ENCODE peak calls at places on chromosomes 13 and 19, in six cellular contexts. N, F, U, W, E and O are unnamed samples.
A peak's percentile ranks its signal among the peaks of the same experiment; 100 is the strongest.

GRCh38 chr13:22561581-22561980 is 619.2 kb upstream of the SGCG start:
- DNase-seq in F (no peak), W (no peak), E (no peak), N (no peak), U (no peak), O (no peak)

GRCh38 chr19:29375429-29376093 is 150.2 kb upstream of the VSTM2B start:
- DNase-seq in E (no peak), U (no peak), W (no peak), N (no peak), F (no peak), O (no peak)

GRCh38 chr13:60148918-60149317 is 14.8 kb downstream of the DIAPH3 start:
- DNase-seq in W (peak; percentile 81), F (no peak), U (no peak), E (no peak), N (no peak), O (no peak)

GRCh38 chr13:21203132-21203531 is 26.7 kb downstream of the MRPL57 start:
- DNase-seq in F (no peak), W (no peak), N (no peak), U (no peak), E (no peak), O (no peak)

GRCh38 chr19:53795019-53795418 is 29.1 kb downstream of the NLRP12 start:
- DNase-seq in E (no peak), N (no peak), F (no peak), W (no peak), U (no peak), O (no peak)

GRCh38 chr19:33737704-33738103 is 59.0 kb upstream of the KCTD15 start:
- DNase-seq in W (no peak), U (no peak), N (no peak), F (no peak), E (no peak), O (no peak)

GRCh38 chr13:57624565-57625435 is 6.7 kb upstream of the PCDH17 start:
- DNase-seq in W (peak; percentile 71), N (peak; percentile 67), E (peak; percentile 44), U (no peak), F (peak; percentile 31), O (peak; percentile 73)

GRCh38 chr13:66660013-66660804 is 569.9 kb downstream of the PCDH9 start:
- DNase-seq in N (no peak), F (no peak), U (no peak), E (no peak), W (peak; percentile 69), O (no peak)

GRCh38 chr13:41608779-41609178 is 151.4 kb downstream of the RGCC start:
- DNase-seq in W (no peak), N (no peak), U (no peak), F (no peak), E (no peak), O (no peak)

GRCh38 chr13:62537593-62537992 is 1121.9 kb upstream of the PCDH20 start:
- DNase-seq in N (no peak), F (no peak), U (no peak), W (no peak), E (no peak), O (no peak)

GRCh38 chr19:41530761-41531301 is 45.1 kb upstream of the CEACAM21 start:
- DNase-seq in N (peak; percentile 53), E (no peak), F (no peak), U (no peak), W (peak; percentile 84), O (no peak)
- H3K4me3 ChIP-seq in N (no peak overlapping the region), E (no peak overlapping the region), F (no peak overlapping the region), U (peak overlapping the region; percentile 36), W (no peak overlapping the region), O (no peak overlapping the region)

GRCh38 chr19:46481947-46482346 is 10.6 kb upstream of the PNMA8A start:
- DNase-seq in N (peak; percentile 13), U (no peak), E (no peak), W (no peak), F (no peak), O (no peak)

GRCh38 chr19:46480409-46480808 is 9.0 kb upstream of the PNMA8A start:
- DNase-seq in F (no peak), W (peak; percentile 16), U (no peak), E (no peak), N (peak; percentile 36), O (no peak)

GRCh38 chr19:46482645-46483044 is 11.3 kb upstream of the PNMA8A start:
- DNase-seq in W (no peak), N (no peak), U (no peak), F (no peak), E (no peak), O (no peak)

GRCh38 chr19:46478356-46478986 is 7.1 kb upstream of the PNMA8A start:
- DNase-seq in W (no peak), F (no peak), N (no peak), U (no peak), E (no peak), O (no peak)

GRCh38 chr19:46481187-46481586 is 9.8 kb upstream of the PNMA8A start:
- DNase-seq in F (no peak), W (no peak), E (no peak), U (no peak), N (no peak), O (no peak)
- H3K27me3 ChIP-seq in F (no peaks in the 10 kb centered on the region), W (no peaks in the 10 kb centered on the region), E (no peaks in the 10 kb centered on the region), U (no peaks in the 10 kb centered on the region), N (no peaks in the 10 kb centered on the region), O (no peaks in the 10 kb centered on the region)

GRCh38 chr13:112710855-112711527 is 21.2 kb downstream of the ATP11A start:
- DNase-seq in E (no peak), F (no peak), U (no peak), N (no peak), W (no peak), O (peak; percentile 29)

GRCh38 chr13:112713517-112714253 is 23.8 kb downstream of the ATP11A start:
- DNase-seq in E (no peak), U (no peak), F (no peak), N (no peak), W (no peak), O (no peak)

GRCh38 chr13:112709825-112710783 is 20.3 kb downstream of the ATP11A start:
- DNase-seq in F (no peak), U (no peak), W (peak; percentile 36), N (no peak), E (no peak), O (peak; percentile 39)

GRCh38 chr13:112712451-112712881 is 22.6 kb downstream of the ATP11A start:
- DNase-seq in E (no peak), U (no peak), F (no peak), W (no peak), N (no peak), O (no peak)

GRCh38 chr13:112711528-112712265 is 21.9 kb downstream of the ATP11A start:
- DNase-seq in W (peak; percentile 99), N (peak; percentile 80), F (peak; percentile 68), U (no peak), E (peak; percentile 93), O (peak; percentile 94)
- H3K4me3 ChIP-seq in W (no peak overlapping the region), N (no peak overlapping the region), F (no peak overlapping the region), U (no peak overlapping the region), E (peak overlapping the region; percentile 22), O (peak overlapping the region; percentile 23)

DNA sequence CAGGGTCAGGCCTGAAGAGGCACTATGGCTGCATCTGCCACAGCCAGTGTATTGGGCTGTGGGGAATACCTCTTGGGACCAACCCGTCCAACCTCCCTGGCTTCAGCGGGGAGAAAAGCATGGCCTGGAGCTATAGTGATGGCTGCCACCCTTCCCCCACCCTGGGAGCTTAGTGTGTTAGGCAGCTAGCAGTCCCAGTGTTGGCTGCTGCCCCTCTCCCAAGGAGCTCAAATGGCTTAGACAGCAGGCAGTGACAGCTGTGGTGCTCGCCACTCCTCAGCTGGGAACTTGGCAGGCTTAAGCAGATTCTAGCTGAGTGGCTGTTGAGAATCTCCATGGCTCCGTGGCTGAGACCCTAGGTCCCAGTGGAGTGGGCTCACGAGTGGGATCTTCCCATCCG is 19.7 kb downstream of the ACOD1 start:
- DNase-seq in E (no peak), U (no peak), N (no peak), F (no peak), W (no peak), O (no peak)
- H3K27me3 ChIP-seq in E (no peaks in the 10 kb centered on the region), U (no peaks in the 10 kb centered on the region), N (no peaks in the 10 kb centered on the region), F (no peaks in the 10 kb centered on the region), W (no peaks in the 10 kb centered on the region), O (no peaks in the 10 kb centered on the region)

DNA sequence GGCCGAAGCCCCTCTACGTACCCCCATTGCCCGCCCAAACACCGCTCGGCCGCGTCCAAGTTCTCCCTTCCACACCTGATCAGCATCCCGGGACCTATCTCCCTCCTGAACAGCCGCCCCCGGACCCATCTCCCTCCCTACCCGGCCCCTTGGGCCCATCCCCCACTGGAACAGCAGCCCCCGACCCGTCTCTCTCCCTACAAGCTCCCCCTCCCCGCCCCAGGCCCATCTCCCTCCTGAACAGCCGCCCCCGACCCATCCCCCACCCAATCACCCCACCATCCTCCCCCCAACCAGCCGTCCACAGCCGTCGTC is 608 bp downstream of the ZSCAN1 start:
- DNase-seq in U (no peak), E (no peak), W (no peak), N (no peak), F (no peak), O (no peak)
- H3K4me3 ChIP-seq in U (no peak overlapping the region), E (peak overlapping the region; percentile 50), W (no peak overlapping the region), N (no peak overlapping the region), F (no peak overlapping the region), O (no peak overlapping the region)

GRCh38 chr19:30375651-30376050 is 3.5 kb downstream of the ZNF536 start:
- DNase-seq in N (no peak), F (no peak), U (no peak), E (no peak), W (no peak), O (no peak)
- H3K27me3 ChIP-seq in N (peaks cover 7% of the 10 kb centered on the region), F (no peaks in the 10 kb centered on the region), U (no peaks in the 10 kb centered on the region), E (peaks cover 38% of the 10 kb centered on the region), W (no peaks in the 10 kb centered on the region), O (no peaks in the 10 kb centered on the region)

GRCh38 chr13:84132491-84132890 is 250.2 kb upstream of the SLITRK1 start:
- DNase-seq in F (no peak), E (no peak), W (no peak), U (no peak), N (no peak), O (no peak)

GRCh38 chr13:84139561-84140158 is 257.4 kb upstream of the SLITRK1 start:
- DNase-seq in E (no peak), W (no peak), F (no peak), N (no peak), U (no peak), O (no peak)

GRCh38 chr13:84137292-84137691 is 255.0 kb upstream of the SLITRK1 start:
- DNase-seq in N (no peak), F (no peak), W (no peak), U (peak; percentile 41), E (no peak), O (no peak)

GRCh38 chr13:84131249-84131648 is 249.0 kb upstream of the SLITRK1 start:
- DNase-seq in E (no peak), W (no peak), U (no peak), N (no peak), F (no peak), O (no peak)

DNA sequence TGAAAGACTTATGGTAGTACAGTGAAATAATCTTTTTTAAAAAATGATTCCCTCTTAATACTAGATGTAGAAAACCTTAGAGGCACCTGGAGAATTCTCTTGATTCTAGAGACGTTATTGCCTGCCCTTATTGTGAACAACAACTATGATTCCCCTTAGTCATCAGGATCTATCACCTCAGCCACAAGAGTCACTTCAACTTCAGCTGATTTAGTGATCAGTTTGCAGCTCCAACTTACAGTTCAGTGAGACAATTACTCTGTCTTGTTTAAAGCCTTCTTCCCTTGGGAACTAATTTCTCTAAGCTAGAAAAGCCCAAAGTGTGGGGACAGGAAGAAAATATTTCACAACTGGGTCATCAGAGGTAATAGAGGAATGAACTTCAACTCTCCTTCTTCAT is 254.3 kb upstream of the SLITRK1 start:
- DNase-seq in N (no peak), E (no peak), W (no peak), F (no peak), U (no peak), O (no peak)
- H3K4me3 ChIP-seq in N (no peak overlapping the region), E (no peak overlapping the region), W (no peak overlapping the region), F (no peak overlapping the region), U (no peak overlapping the region), O (no peak overlapping the region)